ENCODE peak calls at places on chromosomes 1 and 21, in nine cellular contexts. Z, M, I, J, N, A, V, U and S are unnamed samples.

GRCh38 chr21:45923146-45923545 is 58.4 kb upstream of the COL6A1 start:
- DNase-seq in Z (peak; percentile 4), M (peak; percentile 20), I (peak; percentile 65), J (peak; percentile 61), N (peak; percentile 83), A (peak; percentile 65), V (peak; percentile 65), U (peak; percentile 57), S (peak; percentile 25)

GRCh38 chr1:151199860-151200581 is 1.7 kb downstream of the PIP5K1A start:
- DNase-seq in Z (peak; percentile 61), M (peak; percentile 86), I (no peak), J (no peak), N (peak; percentile 92), A (no peak), V (no peak), U (peak; percentile 21), S (no peak)

GRCh38 chr1:112544011-112544688 is 35.4 kb downstream of the WNT2B start:
- DNase-seq in Z (peak; percentile 84), M (peak; percentile 91), I (no peak), J (no peak), N (peak; percentile 93), A (no peak), V (no peak), U (no peak), S (peak; percentile 68)

GRCh38 chr1:94926365-94926914 is 470 bp downstream of the CNN3 start:
- DNase-seq in Z (no peak), M (peak; percentile 39), I (peak; percentile 55), J (peak; percentile 2), N (peak; percentile 64), A (no peak), V (peak; percentile 7), U (peak; percentile 3), S (no peak)

GRCh38 chr1:208081972-208082371 is 162.2 kb downstream of the PLXNA2 start:
- DNase-seq in Z (no peak), M (no peak), I (no peak), J (no peak), N (no peak), A (no peak), V (no peak), U (no peak), S (no peak)

GRCh38 chr1:209051598-209051997 is 531.9 kb upstream of the CAMK1G start:
- DNase-seq in Z (no peak), M (peak; percentile 96), I (no peak), J (no peak), N (no peak), A (no peak), V (no peak), U (no peak), S (peak; percentile 96)

GRCh38 chr1:204479387-204480136 is 15.0 kb downstream of the PIK3C2B start:
- DNase-seq in Z (no peak), M (peak; percentile 94), I (no peak), J (no peak), N (no peak), A (no peak), V (no peak), U (no peak), S (no peak)

GRCh38 chr1:247104965-247105364 is 809 bp upstream of the ZNF669 start:
- DNase-seq in Z (no peak), M (no peak), I (no peak), J (no peak), N (no peak), A (no peak), V (no peak), U (no peak), S (no peak)

GRCh38 chr1:31460027-31460426 is 47.0 kb downstream of the SERINC2 start:
- DNase-seq in Z (no peak), M (no peak), I (no peak), J (no peak), N (peak; percentile 42), A (no peak), V (no peak), U (no peak), S (no peak)

GRCh38 chr1:54404939-54405880 is 984 bp downstream of the SSBP3 start:
- DNase-seq in Z (no peak), M (peak; percentile 27), I (peak; percentile 53), J (no peak), N (no peak), A (no peak), V (no peak), U (no peak), S (no peak)

GRCh38 chr21:33767236-33767635 is 124.9 kb downstream of the ITSN1 start:
- DNase-seq in Z (peak; percentile 59), M (no peak), I (no peak), J (no peak), N (peak; percentile 41), A (no peak), V (no peak), U (no peak), S (no peak)

GRCh38 chr1:66831529-66832239 is 30.6 kb upstream of the INSL5 start:
- DNase-seq in Z (no peak), M (peak; percentile 59), I (no peak), J (no peak), N (no peak), A (no peak), V (no peak), U (no peak), S (no peak)

GRCh38 chr1:227759345-227760300 is 24.4 kb downstream of the SNAP47 start:
- DNase-seq in Z (peak; percentile 92), M (peak; percentile 93), I (no peak), J (no peak), N (peak; percentile 92), A (no peak), V (no peak), U (no peak), S (no peak)

GRCh38 chr1:208235983-208236761 is 8.0 kb downstream of the PLXNA2 start:
- DNase-seq in Z (peak; percentile 31), M (peak; percentile 61), I (no peak), J (peak; percentile 8), N (peak; percentile 86), A (no peak), V (no peak), U (no peak), S (no peak)

GRCh38 chr1:170533331-170533730 is 1.4 kb downstream of the GORAB start:
- DNase-seq in Z (no peak), M (no peak), I (no peak), J (no peak), N (peak; percentile 59), A (no peak), V (no peak), U (no peak), S (no peak)

GRCh38 chr1:208691012-208691411 is 446.8 kb upstream of the PLXNA2 start:
- DNase-seq in Z (no peak), M (no peak), I (no peak), J (no peak), N (no peak), A (no peak), V (no peak), U (no peak), S (no peak)

GRCh38 chr1:18949689-18950414 is 6.6 kb downstream of the IFFO2 start:
- DNase-seq in Z (no peak), M (peak; percentile 35), I (no peak), J (no peak), N (peak; percentile 58), A (no peak), V (no peak), U (no peak), S (no peak)

GRCh38 chr1:85494074-85494956 is 29.4 kb upstream of the DDAH1 start:
- DNase-seq in Z (no peak), M (no peak), I (no peak), J (no peak), N (no peak), A (no peak), V (no peak), U (no peak), S (no peak)

GRCh38 chr1:3907621-3908165 is 7.6 kb upstream of the C1orf174 start:
- DNase-seq in Z (no peak), M (no peak), I (no peak), J (no peak), N (no peak), A (no peak), V (no peak), U (no peak), S (no peak)